ENCODE peak calls at places on chromosome 1, in four cellular contexts. D is AG04450, K is T-helper 2 cell, L is midbrain. F is an unnamed sample.

GRCh38 chr1:218257971-218258370 is 27.1 kb upstream of the RRP15 start:
- DNase-seq in D (no peak), K (no peak), L (no peak), F (no peak)

GRCh38 chr1:203860396-203860951 is 925 bp upstream of the SNRPE start:
- DNase-seq in D (no peak), K (no peak), L (no peak), F (peak; percentile 53)

GRCh38 chr1:107139833-107140702 is 771 bp upstream of the NTNG1 start:
- DNase-seq in D (no peak), K (no peak), L (peak; percentile 52), F (no peak)

GRCh38 chr1:110084226-110085078 is 14.0 kb upstream of the ALX3 start:
- DNase-seq in D (peak; percentile 6), K (no peak), L (peak; percentile 11), F (no peak)

GRCh38 chr1:68725353-68725752 is 228.5 kb upstream of the DEPDC1 start:
- DNase-seq in D (no peak), K (no peak), L (no peak), F (no peak)

GRCh38 chr1:152185544-152186391 is 26.7 kb upstream of the RPTN start:
- DNase-seq in D (peak; percentile 26), K (no peak), L (peak; percentile 21), F (no peak)

GRCh38 chr1:24929091-24929875 is 793 bp downstream of the RUNX3 start:
- DNase-seq in D (no peak), K (peak; percentile 29), L (no peak), F (no peak)

GRCh38 chr1:85398391-85399064 is 66.4 kb downstream of the DDAH1 start:
- DNase-seq in D (no peak), K (no peak), L (no peak), F (no peak)

GRCh38 chr1:161505892-161506173 is 576 bp downstream of the FCGR2A start:
- DNase-seq in D (no peak), K (no peak), L (no peak), F (no peak)

GRCh38 chr1:35637401-35637809 is 3.9 kb downstream of the PSMB2 start:
- DNase-seq in D (no peak), K (no peak), L (peak; percentile 23), F (no peak)

GRCh38 chr1:72827285-72827684 is 544.9 kb upstream of the NEGR1 start:
- DNase-seq in D (no peak), K (no peak), L (no peak), F (peak; percentile 51)

GRCh38 chr1:226009650-226010044 is 10.5 kb upstream of the SDE2 start:
- DNase-seq in D (no peak), K (no peak), L (no peak), F (no peak)

GRCh38 chr1:31181515-31182343 is 58.0 kb downstream of the NKAIN1 start:
- DNase-seq in D (no peak), K (no peak), L (peak; percentile 11), F (no peak)

GRCh38 chr1:156755527-156755950 is 4.1 kb upstream of the HDGF start:
- DNase-seq in D (no peak), K (no peak), L (no peak), F (no peak)

GRCh38 chr1:68210027-68210426 is 22.3 kb downstream of the WLS start:
- DNase-seq in D (no peak), K (no peak), L (no peak), F (no peak)

GRCh38 chr1:233605205-233605604 is 8.7 kb upstream of the KCNK1 start:
- DNase-seq in D (no peak), K (no peak), L (no peak), F (no peak)

GRCh38 chr1:55580845-55581332 is 365.7 kb upstream of the USP24 start:
- DNase-seq in D (peak; percentile 55), K (no peak), L (peak; percentile 11), F (peak; percentile 91)

GRCh38 chr1:167517535-167518330 is 596 bp downstream of the CD247 start:
- DNase-seq in D (no peak), K (peak; percentile 49), L (no peak), F (no peak)

GRCh38 chr1:161038523-161039153 is at the start of gene TSTD1:
- DNase-seq in D (no peak), K (peak; percentile 80), L (no peak), F (no peak)

GRCh38 chr1:227792216-227793078 is 23.0 kb upstream of the PRSS38 start:
- DNase-seq in D (no peak), K (no peak), L (no peak), F (no peak)

GRCh38 chr1:6603851-6604558 is 1.3 kb upstream of the KLHL21 start:
- DNase-seq in D (no peak), K (no peak), L (peak; percentile 60), F (peak; percentile 72)

GRCh38 chr1:19495816-19496528 is 10.6 kb upstream of the CAPZB start:
- DNase-seq in D (peak; percentile 54), K (no peak), L (no peak), F (no peak)

GRCh38 chr1:102977293-102977692 is 131.0 kb downstream of the COL11A1 start:
- DNase-seq in D (no peak), K (no peak), L (no peak), F (no peak)

GRCh38 chr1:153404768-153405167 is 11.6 kb upstream of the S100A7A start:
- DNase-seq in D (no peak), K (peak; percentile 25), L (no peak), F (no peak)

GRCh38 chr1:184025242-184025675 is 12.3 kb downstream of the COLGALT2 start:
- DNase-seq in D (peak; percentile 81), K (no peak), L (no peak), F (peak; percentile 47)

GRCh38 chr1:34213976-34214375 is 37.3 kb downstream of the C1orf94 start:
- DNase-seq in D (no peak), K (no peak), L (no peak), F (no peak)

GRCh38 chr1:76833856-76834255 is 33.4 kb upstream of the ST6GALNAC5 start:
- DNase-seq in D (no peak), K (no peak), L (no peak), F (no peak)

GRCh38 chr1:73065585-73065984 is 783.2 kb upstream of the NEGR1 start:
- DNase-seq in D (no peak), K (no peak), L (no peak), F (no peak)

GRCh38 chr1:94236630-94237290 is 624 bp downstream of the ARHGAP29 start:
- DNase-seq in D (no peak), K (no peak), L (no peak), F (no peak)